ENCODE peak calls at places on chromosomes 7 and 10, in six cellular contexts. F is NCI-H1105, T is activated gamma-delta T cell, B is AG09309, R is EL, Q is stomach. Z is an unnamed sample.

GRCh38 chr10:14056545-14057332 is 274.0 kb downstream of the FRMD4A start:
- DNase-seq in R (peak), F (no peak), T (no peak), Q (no peak), B (peak), Z (no peak)

GRCh38 chr10:106111241-106111640 is 1053.3 kb downstream of the SORCS1 start:
- DNase-seq in F (no peak), B (no peak), T (no peak), Q (no peak), R (peak), Z (no peak)

GRCh38 chr7:42700376-42701327 is 211.2 kb downstream of the C7orf25 start:
- DNase-seq in R (no peak), B (no peak), F (no peak), Q (peak), T (no peak), Z (no peak)

GRCh38 chr7:134500982-134501381 is 26.4 kb upstream of the AKR1B10 start:
- DNase-seq in T (no peak), B (no peak), F (no peak), R (no peak), Q (no peak), Z (no peak)

GRCh38 chr10:61390841-61391240 is 62.3 kb downstream of the TMEM26 start:
- DNase-seq in R (no peak), F (no peak), B (no peak), T (no peak), Q (no peak), Z (no peak)

GRCh38 chr7:35723011-35723410 is 28.1 kb upstream of the HERPUD2 start:
- DNase-seq in B (no peak), R (peak), T (no peak), F (no peak), Q (no peak), Z (no peak)

GRCh38 chr7:131103997-131104396 is 223.7 kb upstream of the MKLN1 start:
- DNase-seq in R (peak), F (no peak), Q (no peak), B (peak), T (no peak), Z (no peak)

GRCh38 chr10:69902835-69903535 is 101.3 kb downstream of the COL13A1 start:
- DNase-seq in R (no peak), F (no peak), Q (peak), T (no peak), B (no peak), Z (peak)

GRCh38 chr7:16223963-16224707 is 197.2 kb downstream of the CRPPA start:
- DNase-seq in B (no peak), F (no peak), Q (no peak), R (no peak), T (no peak), Z (no peak)

GRCh38 chr7:159040146-159040545 is 104.5 kb downstream of the VIPR2 start:
- DNase-seq in F (no peak), T (no peak), R (no peak), Q (no peak), B (no peak), Z (no peak)

GRCh38 chr7:76340617-76341131 is 18.1 kb downstream of the YWHAG start:
- DNase-seq in R (peak), F (no peak), Q (no peak), T (no peak), B (peak), Z (no peak)

GRCh38 chr10:128096486-128097199 is 29.6 kb downstream of the MKI67 start:
- DNase-seq in B (peak), F (no peak), T (no peak), Q (no peak), R (peak), Z (no peak)

GRCh38 chr7:148697256-148697841 is 1.4 kb upstream of the CUL1 start:
- DNase-seq in B (no peak), Q (no peak), T (no peak), F (no peak), R (peak), Z (peak)

GRCh38 chr10:132726951-132727350 is 59.0 kb downstream of the NKX6-2 start:
- DNase-seq in B (no peak), T (no peak), Q (no peak), F (no peak), R (no peak), Z (no peak)

GRCh38 chr10:78312197-78313046 is 278.8 kb downstream of the RPS24 start:
- DNase-seq in F (no peak), Q (no peak), B (no peak), T (no peak), R (no peak), Z (peak)

GRCh38 chr10:112899396-112900065 is 50.5 kb upstream of the TCF7L2 start:
- DNase-seq in R (no peak), T (no peak), B (no peak), Q (no peak), F (no peak), Z (peak)

GRCh38 chr7:100563809-100564400 is 9.8 kb downstream of the SAP25 start:
- DNase-seq in F (no peak), R (peak), Q (peak), B (peak), T (no peak), Z (peak)

GRCh38 chr10:132370426-132371340 is 26.3 kb upstream of the PWWP2B start:
- DNase-seq in F (no peak), Q (no peak), B (no peak), R (no peak), T (no peak), Z (no peak)

GRCh38 chr10:86267286-86268195 is 99.1 kb downstream of the GRID1 start:
- DNase-seq in Q (peak), F (no peak), R (no peak), T (no peak), B (no peak), Z (no peak)

GRCh38 chr7:132557489-132558044 is 18.7 kb downstream of the PLXNA4 start:
- DNase-seq in B (no peak), T (no peak), Q (no peak), R (peak), F (no peak), Z (no peak)

GRCh38 chr10:46097576-46098317 is 51.7 kb upstream of the MSMB start:
- DNase-seq in B (no peak), Q (no peak), R (no peak), T (no peak), F (no peak), Z (no peak)

GRCh38 chr7:45055016-45055415 is 33.8 kb downstream of the NACAD start:
- DNase-seq in R (peak), T (no peak), B (no peak), Q (no peak), F (no peak), Z (no peak)

GRCh38 chr10:49831352-49832040 is 69.4 kb upstream of the OGDHL start:
- DNase-seq in F (no peak), R (peak), B (no peak), T (no peak), Q (no peak), Z (peak)

GRCh38 chr7:106590209-106590816 is 70.6 kb downstream of the CCDC71L start:
- DNase-seq in T (no peak), F (no peak), B (no peak), Q (no peak), R (no peak), Z (no peak)

GRCh38 chr10:86392723-86393094 is 26.1 kb upstream of the GRID1 start:
- DNase-seq in R (no peak), T (no peak), Q (no peak), F (no peak), B (no peak), Z (no peak)

GRCh38 chr7:101832205-101832631 is 14.8 kb downstream of the CUX1 start:
- DNase-seq in R (no peak), F (no peak), B (no peak), Q (no peak), T (no peak), Z (no peak)

GRCh38 chr7:65448824-65449504 is 75.3 kb downstream of the ZNF92 start:
- DNase-seq in T (no peak), Q (no peak), F (no peak), B (peak), R (peak), Z (no peak)

GRCh38 chr10:20936388-20936787 is 39.3 kb upstream of the NEBL start:
- DNase-seq in F (no peak), T (no peak), R (no peak), B (no peak), Q (no peak), Z (no peak)

GRCh38 chr10:131155903-131156285 is 155.6 kb downstream of the TCERG1L start:
- DNase-seq in B (no peak), F (no peak), T (no peak), Q (no peak), R (no peak), Z (no peak)

GRCh38 chr7:98354511-98355249 is 46.2 kb downstream of the BAIAP2L1 start:
- DNase-seq in F (no peak), T (no peak), R (peak), B (no peak), Q (peak), Z (peak)

GRCh38 chr7:91876391-91877133 is 3.9 kb downstream of the MTERF1 start:
- DNase-seq in R (no peak), T (no peak), F (no peak), B (no peak), Q (no peak), Z (no peak)

GRCh38 chr10:681670-682318 is 7.7 kb downstream of the DIP2C start:
- DNase-seq in B (no peak), R (peak), T (no peak), F (no peak), Q (no peak), Z (no peak)

GRCh38 chr7:28979791-28980190 is 21.7 kb upstream of the TRIL start:
- DNase-seq in F (no peak), R (no peak), Q (no peak), B (no peak), T (no peak), Z (no peak)

GRCh38 chr10:82914655-82915136 is 1039.7 kb downstream of the NRG3 start:
- DNase-seq in R (no peak), T (no peak), F (no peak), Q (no peak), B (no peak), Z (no peak)

GRCh38 chr10:52472406-52473146 is 158.5 kb downstream of the DKK1 start:
- DNase-seq in B (no peak), Q (no peak), F (no peak), R (no peak), T (no peak), Z (no peak)

GRCh38 chr7:43636093-43636492 is 53.2 kb downstream of the STK17A start:
- DNase-seq in R (peak), T (no peak), F (peak), B (no peak), Q (no peak), Z (no peak)

GRCh38 chr10:73922007-73922863 is 11.3 kb downstream of the PLAU start:
- DNase-seq in T (no peak), B (no peak), R (no peak), Q (no peak), F (no peak), Z (no peak)

GRCh38 chr7:156017916-156018700 is 205.8 kb upstream of the SHH start:
- DNase-seq in Q (peak), T (no peak), B (no peak), F (no peak), R (no peak), Z (no peak)

GRCh38 chr7:156475179-156475578 is 165.4 kb upstream of the RNF32 start:
- DNase-seq in Q (no peak), R (no peak), T (no peak), F (no peak), B (no peak), Z (no peak)